ENCODE peak calls at places on chromosomes 7 and 10, in six cellular contexts. W, L, K, T, I and V are unnamed samples.

GRCh38 chr10:67401711-67402110 is 294.3 kb downstream of the CTNNA3 start:
- DNase-seq in L (no peak), W (no peak), I (no peak), T (peak), K (no peak), V (no peak)

GRCh38 chr7:18590259-18590658 is 94.7 kb downstream of the HDAC9 start:
- DNase-seq in L (no peak), T (no peak), K (no peak), I (no peak), W (no peak), V (no peak)

GRCh38 chr10:125161570-125162139 is 1.3 kb upstream of the CTBP2 start:
- DNase-seq in W (no peak), L (peak), I (no peak), K (no peak), T (no peak), V (no peak)

GRCh38 chr10:35443858-35444257 is 107.5 kb downstream of the CCNY start:
- DNase-seq in K (no peak), L (no peak), T (no peak), W (no peak), I (no peak), V (no peak)

GRCh38 chr10:4243651-4244050 is 458.6 kb upstream of the KLF6 start:
- DNase-seq in L (no peak), W (peak), I (peak), K (no peak), T (no peak), V (peak)

GRCh38 chr7:158356454-158356853 is 231.2 kb downstream of the PTPRN2 start:
- DNase-seq in K (no peak), T (no peak), I (no peak), W (no peak), L (no peak), V (no peak)

GRCh38 chr7:92076509-92076908 is 57.8 kb downstream of the CYP51A1 start:
- DNase-seq in T (no peak), L (no peak), W (no peak), K (no peak), I (no peak), V (no peak)

GRCh38 chr10:75754096-75754495 is 322.7 kb downstream of the LRMDA start:
- DNase-seq in T (no peak), I (no peak), L (no peak), W (no peak), K (no peak), V (no peak)

GRCh38 chr7:23713285-23714235 is 3.5 kb downstream of the STK31 start:
- DNase-seq in W (no peak), L (no peak), I (peak), T (no peak), K (no peak), V (peak)

GRCh38 chr7:13742719-13743640 is 246.5 kb downstream of the ETV1 start:
- DNase-seq in I (peak), L (peak), T (peak), K (no peak), W (peak), V (peak)

GRCh38 chr10:56782503-56782902 is 421.4 kb upstream of the ZWINT start:
- DNase-seq in L (no peak), T (peak), W (no peak), I (no peak), K (no peak), V (no peak)

GRCh38 chr10:34786464-34786863 is 28.6 kb downstream of the PARD3 start:
- DNase-seq in W (no peak), T (no peak), I (no peak), L (peak), K (no peak), V (no peak)

GRCh38 chr7:107230334-107230733 is 61.5 kb downstream of the HBP1 start:
- DNase-seq in K (no peak), L (no peak), I (no peak), T (no peak), W (no peak), V (no peak)

GRCh38 chr10:90418869-90419652 is 438.8 kb downstream of the HTR7 start:
- DNase-seq in T (no peak), W (peak), I (peak), K (no peak), L (no peak), V (peak)

GRCh38 chr10:132516771-132517725 is 20.5 kb upstream of the INPP5A start:
- DNase-seq in T (peak), L (peak), K (no peak), W (no peak), I (peak), V (peak)

GRCh38 chr10:86878973-86879781 is 78.2 kb downstream of the MMRN2 start:
- DNase-seq in W (no peak), I (no peak), L (no peak), T (no peak), K (no peak), V (no peak)

GRCh38 chr7:114086491-114086905 is 167.7 kb upstream of the PPP1R3A start:
- DNase-seq in T (peak), I (no peak), L (no peak), K (no peak), W (no peak), V (no peak)

GRCh38 chr10:120606051-120606764 is 149.2 kb downstream of the PLPP4 start:
- DNase-seq in W (no peak), I (no peak), T (no peak), K (peak), L (no peak), V (no peak)

GRCh38 chr10:17910144-17910789 is 41.5 kb upstream of the SLC39A12 start:
- DNase-seq in W (peak), I (peak), T (peak), L (peak), K (peak), V (peak)

GRCh38 chr7:14210075-14210474 is 220.6 kb upstream of the ETV1 start:
- DNase-seq in W (no peak), I (no peak), K (no peak), L (peak), T (no peak), V (no peak)

GRCh38 chr10:1316806-1317131 is 260.6 kb downstream of the WDR37 start:
- DNase-seq in T (no peak), I (no peak), W (no peak), K (no peak), L (no peak), V (no peak)

DNA sequence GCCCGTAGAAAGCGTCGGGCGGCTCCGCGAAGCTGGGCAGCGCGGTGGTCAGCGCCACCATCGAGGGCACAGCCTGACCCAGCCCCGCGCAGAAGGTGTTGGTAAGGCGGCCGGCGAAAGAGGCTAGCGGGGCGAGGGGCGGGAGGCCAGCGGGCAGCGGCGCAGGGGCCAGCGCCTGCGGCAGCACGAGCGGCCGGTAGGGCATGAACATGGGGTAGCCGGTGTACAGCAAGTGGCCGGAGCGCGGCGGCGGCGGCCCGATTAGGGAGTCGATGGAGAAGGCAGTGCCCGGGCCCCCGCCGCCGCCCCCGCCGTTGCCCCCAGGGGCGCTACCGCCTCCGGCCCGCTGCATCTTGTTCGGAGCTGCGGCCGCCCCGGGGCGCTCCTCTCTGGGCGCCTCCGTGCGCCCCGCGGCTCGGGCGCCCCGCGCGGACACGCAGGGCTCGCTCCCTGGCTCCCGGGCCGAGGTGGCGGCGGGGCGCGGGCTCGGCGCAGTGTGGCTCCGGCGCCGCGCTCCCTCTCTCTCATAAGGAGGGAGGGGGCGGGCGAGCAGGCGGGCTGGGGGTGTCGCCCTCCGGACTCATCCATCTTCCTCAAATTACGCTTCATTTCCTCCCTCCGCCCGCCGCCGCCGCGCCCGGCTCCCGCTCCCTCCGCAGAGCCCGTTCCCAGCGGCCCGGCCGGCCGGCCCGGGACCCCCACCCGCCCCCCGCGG is at the start of gene GBX1:
- DNase-seq in K (no peak), T (peak), I (peak), W (no peak), L (peak), V (no peak)
- TF ChIP-seq REST in K (no peak), T (no peak), I (no peak), W (no peak), L (no peak), V (no peak)

GRCh38 chr7:1058311-1058710 is 14.0 kb downstream of the GPR146 start:
- DNase-seq in T (no peak), W (no peak), L (no peak), I (no peak), K (no peak), V (no peak)

GRCh38 chr7:1056006-1056784 is 11.8 kb downstream of the GPR146 start:
- DNase-seq in I (no peak), K (no peak), L (peak), T (no peak), W (no peak), V (no peak)

GRCh38 chr7:1057416-1058291 is 13.3 kb downstream of the GPR146 start:
- DNase-seq in L (no peak), I (no peak), T (no peak), K (no peak), W (no peak), V (no peak)

GRCh38 chr7:1055491-1056005 is 11.2 kb downstream of the GPR146 start:
- DNase-seq in T (no peak), W (no peak), L (no peak), I (no peak), K (no peak), V (no peak)

DNA sequence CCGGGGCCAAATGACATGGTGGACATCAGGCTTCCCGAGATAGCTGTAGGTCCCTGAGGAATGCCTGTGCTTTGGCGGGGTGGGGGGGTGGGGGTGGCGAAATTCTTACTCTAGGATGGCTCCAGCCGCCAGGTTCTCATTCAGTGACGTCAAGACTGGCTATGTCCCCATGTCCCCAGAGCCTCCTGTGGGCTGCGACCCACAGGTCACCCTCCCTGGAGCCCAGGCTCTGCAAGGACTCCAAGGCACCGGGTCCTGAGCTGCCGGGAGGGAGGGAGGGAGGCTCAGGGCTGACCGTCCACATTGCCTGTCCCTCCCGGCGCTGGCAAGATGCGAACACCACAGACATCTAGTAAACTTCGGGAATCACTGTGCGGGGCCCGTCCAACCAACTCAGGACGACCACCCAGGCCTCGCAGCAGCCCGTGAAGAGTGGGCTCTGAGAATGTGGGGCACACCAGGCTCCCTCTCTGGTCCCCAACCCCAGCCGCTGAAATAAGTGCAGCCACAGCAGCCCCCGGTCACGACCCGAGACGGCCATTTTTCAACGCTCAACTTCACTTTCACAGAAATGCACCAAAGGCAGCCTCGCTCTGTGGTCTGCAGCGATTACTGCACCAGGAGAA is 12.6 kb downstream of the GPR146 start:
- DNase-seq in L (no peak), W (no peak), K (no peak), I (no peak), T (no peak), V (no peak)
- TF ChIP-seq REST in L (no peak), W (no peak), K (no peak), I (no peak), T (no peak), V (no peak)

GRCh38 chr10:101653536-101653935 is 41.4 kb downstream of the FBXW4 start:
- DNase-seq in I (no peak), T (no peak), W (no peak), L (no peak), K (no peak), V (no peak)

GRCh38 chr10:101660268-101660667 is 34.7 kb downstream of the FBXW4 start:
- DNase-seq in W (no peak), K (no peak), L (no peak), I (no peak), T (no peak), V (no peak)

GRCh38 chr10:101658910-101659309 is 36.1 kb downstream of the FBXW4 start:
- DNase-seq in T (no peak), K (no peak), L (no peak), I (no peak), W (no peak), V (no peak)

GRCh38 chr10:101656915-101657314 is 38.1 kb downstream of the FBXW4 start:
- DNase-seq in I (no peak), T (no peak), W (no peak), K (no peak), L (no peak), V (no peak)

GRCh38 chr10:101655581-101655980 is 39.4 kb downstream of the FBXW4 start:
- DNase-seq in W (no peak), I (no peak), T (no peak), L (no peak), K (no peak), V (no peak)
- TF ChIP-seq REST in W (no peak), I (no peak), T (no peak), L (no peak), K (no peak), V (no peak)

GRCh38 chr10:119466655-119467054 is 75.9 kb downstream of the RGS10 start:
- DNase-seq in L (no peak), W (no peak), T (no peak), K (no peak), I (no peak), V (no peak)
- TF ChIP-seq REST in L (no peak), W (no peak), T (no peak), K (peak), I (no peak), V (no peak)

DNA sequence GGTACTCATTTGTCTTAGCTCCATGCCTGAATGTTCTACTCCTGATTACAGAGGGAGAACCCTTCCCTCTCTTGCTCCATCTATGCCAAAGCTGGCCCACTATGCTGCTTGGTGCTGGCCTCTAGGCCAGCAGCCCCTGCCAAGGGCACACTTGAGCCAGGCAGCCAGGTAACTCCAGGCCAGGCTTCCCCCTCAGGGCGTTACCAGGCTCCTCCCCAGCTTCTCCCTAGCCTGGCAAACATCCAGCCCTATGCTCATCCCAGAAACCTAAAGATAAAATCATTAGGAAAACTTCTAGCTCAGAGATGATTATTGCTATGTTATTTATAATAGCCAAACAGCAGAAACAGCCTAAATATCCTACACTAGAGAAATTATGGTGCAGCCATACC is 103.7 kb downstream of the KCNMA1 start:
- DNase-seq in I (no peak), K (no peak), T (no peak), W (no peak), L (peak), V (no peak)
- TF ChIP-seq REST in I (no peak), K (no peak), T (no peak), W (no peak), L (no peak), V (no peak)

DNA sequence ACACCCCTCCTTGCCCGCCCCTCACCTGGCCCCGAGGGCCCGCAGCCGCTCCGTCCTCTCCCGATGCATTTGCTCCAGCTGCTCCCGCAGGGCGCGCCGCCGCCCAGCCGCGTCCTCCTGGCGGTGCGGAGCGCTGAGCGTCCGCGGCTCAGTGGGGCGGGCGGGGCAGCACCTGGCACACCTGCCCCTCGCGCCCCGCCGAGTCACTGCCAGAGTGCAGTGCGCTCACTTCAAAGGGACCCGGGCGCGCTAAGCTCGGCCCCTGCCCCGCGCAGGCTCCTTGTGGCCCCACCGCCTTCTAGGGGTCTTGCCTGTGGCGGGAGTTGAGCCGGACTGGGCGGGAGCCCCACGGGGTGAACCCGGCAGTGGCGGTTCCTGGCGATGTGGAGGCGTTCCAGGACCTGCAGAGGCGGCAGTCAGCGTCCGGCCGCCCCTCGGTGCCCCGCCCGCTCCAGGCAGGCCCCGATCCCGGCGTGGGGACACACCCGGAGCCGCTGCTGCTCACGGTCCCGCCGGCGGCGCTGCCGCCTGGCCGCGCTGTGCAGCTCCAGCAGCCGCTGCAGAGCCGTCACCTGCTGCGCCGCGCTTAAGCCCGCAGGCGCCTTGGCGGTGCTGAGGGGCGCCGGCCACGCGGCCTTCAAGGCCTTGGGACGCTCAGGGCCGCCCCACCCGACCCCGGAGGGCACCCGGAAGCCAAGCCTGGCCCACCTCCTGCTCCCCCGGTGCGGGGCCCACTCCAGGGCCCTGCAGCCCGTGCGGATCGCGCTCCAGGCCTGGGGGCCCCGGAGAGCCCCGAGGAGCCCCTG is 6.7 kb downstream of the ATP6V1F start:
- DNase-seq in T (peak), L (peak), K (no peak), W (no peak), I (peak), V (no peak)
- TF ChIP-seq REST in T (no peak), L (no peak), K (no peak), W (no peak), I (no peak), V (no peak)

DNA sequence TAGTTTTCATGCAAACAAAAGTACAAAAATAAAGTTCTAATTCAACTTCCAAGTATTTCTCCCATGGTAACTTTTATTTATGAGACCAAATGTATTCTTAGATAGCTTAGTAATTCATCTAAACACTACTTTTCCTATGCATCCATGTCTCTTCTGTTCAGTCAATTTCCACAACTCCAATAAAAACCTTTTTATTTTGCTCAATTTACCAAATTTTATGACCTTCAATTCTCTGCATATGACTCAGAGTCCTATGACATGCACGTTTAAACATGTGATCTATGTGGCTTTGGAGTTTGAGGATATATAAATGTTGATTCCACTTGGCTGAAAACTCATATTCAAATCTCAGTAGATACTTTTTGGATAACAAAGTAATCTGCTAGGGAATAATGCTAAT is 40.4 kb upstream of the GNAT3 start:
- DNase-seq in L (no peak), K (no peak), I (no peak), W (no peak), T (no peak), V (no peak)
- TF ChIP-seq REST in L (no peak), K (no peak), I (no peak), W (no peak), T (no peak), V (no peak)

DNA sequence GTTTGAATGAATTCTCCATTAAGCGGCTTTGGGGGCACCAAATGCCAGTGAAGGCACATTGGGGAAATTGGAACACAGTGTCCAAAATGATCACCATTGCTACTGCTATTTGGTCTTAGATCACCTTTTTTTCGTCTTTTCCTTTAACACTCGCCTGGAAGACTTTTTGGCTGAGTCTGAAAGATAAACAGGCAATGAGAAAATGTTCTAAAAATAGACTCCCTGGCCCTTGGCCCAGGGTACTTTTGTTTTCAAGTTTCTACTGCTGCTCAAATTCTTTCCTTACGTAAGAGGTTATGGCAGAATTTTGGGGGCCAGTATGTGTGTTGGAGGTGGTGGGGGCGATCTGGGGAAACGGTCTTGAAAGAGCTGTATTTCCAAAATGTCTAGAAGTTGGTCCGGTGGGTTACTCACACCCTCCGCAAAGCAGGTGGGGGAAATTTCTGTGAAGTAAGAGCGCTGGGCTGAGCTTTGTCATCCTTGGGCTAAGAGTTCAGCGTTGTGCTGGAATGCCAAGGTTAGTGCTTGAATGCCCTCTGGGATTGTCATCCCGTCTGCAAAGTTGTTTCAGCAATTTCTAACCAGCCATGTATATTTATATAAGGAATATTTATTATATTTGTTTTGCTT is 1.3 kb upstream of the ITPRIP start:
- DNase-seq in T (no peak), L (no peak), I (peak), W (no peak), K (no peak), V (no peak)
- TF ChIP-seq REST in T (no peak), L (no peak), I (no peak), W (no peak), K (no peak), V (no peak)